ENCODE peak calls at places on chromosomes 16 and 17, in five cellular contexts. N is GM13976; S is IMR-90; J is stimulated activated CD8-positive, alpha-beta memory T cell treated with anti-CD3 and anti-CD28 coated beads, Interleukin-4, amount 100 ng/mL, for 4 hours; B is astrocyte of the spinal cord. X is an unnamed sample.

GRCh38 chr17:28950017-28950751 is 1.1 kb downstream of the PHF12 start:
- DNase-seq in N (peak), S (peak), J (no peak), B (peak), X (peak)

GRCh38 chr17:348692-349425 is 3.7 kb downstream of the RPH3AL start:
- DNase-seq in N (no peak), S (no peak), J (no peak), B (no peak), X (no peak)

GRCh38 chr17:77320501-77321256 is 179.9 kb downstream of the SEC14L1 start:
- DNase-seq in N (peak), S (no peak), J (no peak), B (no peak), X (peak)

GRCh38 chr16:17266606-17267313 is 204.0 kb downstream of the XYLT1 start:
- DNase-seq in N (no peak), S (no peak), J (no peak), B (no peak), X (no peak)

GRCh38 chr16:58348986-58349385 is 43.3 kb upstream of the GINS3 start:
- DNase-seq in N (no peak), S (no peak), J (no peak), B (no peak), X (no peak)

GRCh38 chr16:67082100-67082499 is 27.6 kb upstream of the PHAF1 start:
- DNase-seq in N (no peak), S (no peak), J (no peak), B (no peak), X (no peak)

GRCh38 chr17:60315650-60316049 is 76.3 kb downstream of the USP32 start:
- DNase-seq in N (no peak), S (no peak), J (no peak), B (no peak), X (no peak)

GRCh38 chr17:49555495-49556018 is 20.1 kb upstream of the NXPH3 start:
- DNase-seq in N (peak), S (no peak), J (no peak), B (no peak), X (peak)

GRCh38 chr17:10370209-10370608 is 2.6 kb downstream of the MYH13 start:
- DNase-seq in N (no peak), S (no peak), J (no peak), B (no peak), X (no peak)

GRCh38 chr17:61291457-61292311 is 108.0 kb upstream of the TBX2 start:
- DNase-seq in N (no peak), S (no peak), J (no peak), B (no peak), X (no peak)

GRCh38 chr17:63436523-63437110 is 9.5 kb downstream of the CYB561 start:
- DNase-seq in N (no peak), S (no peak), J (no peak), B (no peak), X (no peak)

GRCh38 chr17:35169964-35170363 is 22.3 kb downstream of the UNC45B start:
- DNase-seq in N (no peak), S (no peak), J (no peak), B (no peak), X (no peak)

GRCh38 chr17:62780273-62780672 is 27.8 kb downstream of the MARCHF10 start:
- DNase-seq in N (no peak), S (no peak), J (no peak), B (no peak), X (no peak)

GRCh38 chr16:71389330-71389729 is 30.8 kb downstream of the CALB2 start:
- DNase-seq in N (no peak), S (no peak), J (no peak), B (no peak), X (no peak)

GRCh38 chr17:17824119-17824779 is 12.5 kb downstream of the SREBF1 start:
- DNase-seq in N (no peak), S (no peak), J (no peak), B (no peak), X (no peak)

GRCh38 chr17:43661699-43662431 is at the start of gene MEOX1:
- DNase-seq in N (peak), S (peak), J (no peak), B (peak), X (peak)

GRCh38 chr16:2270588-2271470 is 2.9 kb upstream of the RNPS1 start:
- DNase-seq in N (no peak), S (no peak), J (no peak), B (no peak), X (no peak)

GRCh38 chr17:31251075-31251474 is 46.0 kb downstream of the OMG start:
- DNase-seq in N (no peak), S (no peak), J (no peak), B (no peak), X (no peak)

GRCh38 chr17:80803451-80804428 is 187.9 kb upstream of the CHMP6 start:
- DNase-seq in N (no peak), S (no peak), J (no peak), B (no peak), X (no peak)

GRCh38 chr17:34386343-34386924 is 23.4 kb upstream of the CCL1 start:
- DNase-seq in N (no peak), S (no peak), J (no peak), B (no peak), X (no peak)

GRCh38 chr17:29577009-29577777 is 8.7 kb downstream of the TP53I13 start:
- DNase-seq in N (no peak), S (no peak), J (no peak), B (no peak), X (no peak)